ENCODE peak calls at places on chromosomes 5 and 9, in six cellular contexts. R is activated CD4-positive, alpha-beta T cell treated with anti-CD3 and anti-CD28 coated beads, Interleukin-2, amount 10 ng/mL, durations not matched to agents 7 days and 5 days; A is left ventricle myocardium inferior; P is skeletal muscle cell; Z is aorta; H is NCI-H1694 treated with DMSO at 0.1 percent for 48 hours. F is an unnamed sample.

GRCh38 chr9:135898634-135899407 is 8.5 kb downstream of the CAMSAP1 start:
- DNase-seq in A (no peak), P (peak; percentile 30), R (no peak), H (no peak), Z (no peak), F (peak; percentile 55)

GRCh38 chr9:106868565-106868964 is 5.6 kb downstream of the ZNF462 start:
- DNase-seq in R (no peak), Z (no peak), H (no peak), A (no peak), P (no peak), F (no peak)

GRCh38 chr5:124866355-124867063 is 120.1 kb upstream of the ZNF608 start:
- DNase-seq in A (no peak), P (no peak), Z (no peak), H (no peak), R (no peak), F (peak; percentile 64)

GRCh38 chr5:14449052-14449661 is 132.4 kb upstream of the OTULINL start:
- DNase-seq in H (peak; percentile 68), P (peak; percentile 97), R (no peak), Z (no peak), A (no peak), F (peak; percentile 96)

GRCh38 chr5:134138416-134139376 is 24.2 kb downstream of the TCF7 start:
- DNase-seq in P (no peak), Z (no peak), R (no peak), A (peak; percentile 11), H (no peak), F (peak; percentile 61)

GRCh38 chr5:140833993-140834392 is at the start of gene PCDHA7:
- DNase-seq in Z (no peak), A (no peak), P (no peak), R (no peak), H (no peak), F (peak; percentile 21)

GRCh38 chr5:132813599-132814440 is 718 bp downstream of the SOWAHA start:
- DNase-seq in H (no peak), P (no peak), Z (no peak), A (no peak), R (peak; percentile 24), F (no peak)

GRCh38 chr5:115895821-115896220 is 54.1 kb downstream of the AP3S1 start:
- DNase-seq in H (no peak), P (no peak), Z (no peak), A (no peak), R (no peak), F (peak; percentile 3)

GRCh38 chr5:91074615-91075014 is 308.5 kb downstream of the ARRDC3 start:
- DNase-seq in A (no peak), R (no peak), P (peak; percentile 86), Z (no peak), H (no peak), F (peak; percentile 50)

GRCh38 chr5:151186538-151186937 is 29.0 kb upstream of the ANXA6 start:
- DNase-seq in H (no peak), A (no peak), Z (no peak), P (no peak), R (no peak), F (no peak)

GRCh38 chr5:22852807-22853670 is at the start of gene CDH12:
- DNase-seq in H (no peak), Z (no peak), A (no peak), P (no peak), R (no peak), F (no peak)

GRCh38 chr5:151676719-151677118 is 10.0 kb downstream of the SPARC start:
- DNase-seq in A (no peak), P (no peak), R (no peak), H (no peak), Z (no peak), F (no peak)

GRCh38 chr9:94627287-94627686 is 12.0 kb downstream of the FBP1 start:
- DNase-seq in A (no peak), P (no peak), Z (no peak), H (no peak), R (no peak), F (no peak)

GRCh38 chr9:78325343-78325742 is 28.4 kb downstream of the PSAT1 start:
- DNase-seq in H (peak; percentile 75), P (peak; percentile 47), R (no peak), A (no peak), Z (no peak), F (peak; percentile 86)

GRCh38 chr9:14670718-14671117 is 22.5 kb downstream of the ZDHHC21 start:
- DNase-seq in A (no peak), R (no peak), P (no peak), H (no peak), Z (no peak), F (peak; percentile 9)

GRCh38 chr5:27240791-27241190 is 202.4 kb upstream of the CDH9 start:
- DNase-seq in Z (no peak), R (no peak), A (no peak), P (no peak), H (no peak), F (no peak)

F was measured in LHCN-M2.